ENCODE peak calls at places on chromosomes 6 and 20, in eight cellular contexts. K is RPMI7951, J is adrenal gland, H is T-helper 22 cell, T is KBM-7, I is amniotic stem cell, Q is WTC11, X is AG09319. G is an unnamed sample.

GRCh38 chr20:41304002-41304401 is 13.5 kb downstream of the ZHX3 start:
- DNase-seq in J (no peak), K (no peak), T (peak), X (no peak), Q (no peak), H (no peak), I (no peak), G (no peak)

GRCh38 chr6:33172307-33173227 is 19.7 kb downstream of the COL11A2 start:
- DNase-seq in J (no peak), T (peak), X (no peak), I (no peak), Q (peak), K (peak), H (no peak), G (no peak)

GRCh38 chr20:37880726-37881591 is 22.0 kb upstream of the VSTM2L start:
- DNase-seq in K (no peak), T (no peak), X (no peak), H (no peak), Q (no peak), J (peak), I (no peak), G (no peak)

GRCh38 chr6:166252601-166253000 is 55.6 kb downstream of the PRR18 start:
- DNase-seq in Q (no peak), J (no peak), H (no peak), I (no peak), X (no peak), K (no peak), T (no peak), G (no peak)

GRCh38 chr6:105692630-105693212 is 289.8 kb upstream of the PREP start:
- DNase-seq in Q (no peak), I (no peak), K (peak), H (no peak), J (no peak), X (no peak), T (peak), G (no peak)

GRCh38 chr6:47964994-47965393 is 146.0 kb downstream of the PTCHD4 start:
- DNase-seq in H (no peak), I (no peak), J (no peak), X (no peak), K (no peak), T (no peak), Q (no peak), G (no peak)

GRCh38 chr20:26163890-26164289 is 467.2 kb upstream of the ZNF337 start:
- DNase-seq in Q (no peak), H (no peak), T (no peak), J (no peak), X (no peak), I (peak), K (peak), G (no peak)

GRCh38 chr6:80185492-80185891 is 79.0 kb downstream of the BCKDHB start:
- DNase-seq in J (no peak), K (no peak), I (no peak), T (no peak), X (no peak), H (no peak), Q (no peak), G (no peak)

GRCh38 chr6:100479180-100480035 is 14.7 kb upstream of the SIM1 start:
- DNase-seq in K (peak), T (peak), I (no peak), J (no peak), H (no peak), X (peak), Q (no peak), G (no peak)

GRCh38 chr6:162211022-162211421 is 516.5 kb downstream of the PRKN start:
- DNase-seq in J (no peak), X (no peak), I (no peak), K (no peak), H (no peak), Q (no peak), T (no peak), G (no peak)

GRCh38 chr6:5208491-5208890 is 52.3 kb downstream of the LYRM4 start:
- DNase-seq in H (no peak), X (no peak), I (no peak), Q (no peak), J (no peak), T (no peak), K (no peak), G (no peak)

GRCh38 chr6:56279346-56280080 is 32.1 kb upstream of the COL21A1 start:
- DNase-seq in X (no peak), T (no peak), J (no peak), H (no peak), K (no peak), Q (no peak), I (no peak), G (no peak)

GRCh38 chr6:49937811-49938210 is 26.2 kb downstream of the DEFB114 start:
- DNase-seq in J (no peak), X (no peak), Q (no peak), K (no peak), H (no peak), I (no peak), T (no peak), G (no peak)

GRCh38 chr6:73353636-73354388 is at the start of gene DPPA5:
- DNase-seq in J (no peak), Q (peak), I (no peak), T (no peak), X (no peak), K (no peak), H (no peak), G (no peak)

GRCh38 chr20:61253640-61254511 is 1.8 kb downstream of the CDH4 start:
- DNase-seq in H (no peak), K (no peak), T (no peak), J (no peak), Q (peak), I (no peak), X (no peak), G (no peak)

GRCh38 chr6:106766201-106766600 is 136.8 kb downstream of the QRSL1 start:
- DNase-seq in I (no peak), Q (no peak), H (no peak), T (no peak), J (no peak), K (no peak), X (no peak), G (no peak)

GRCh38 chr6:26240981-26241770 is 123.8 kb upstream of the BTN3A2 start:
- DNase-seq in T (no peak), H (no peak), X (no peak), K (peak), I (peak), J (peak), Q (no peak), G (peak)

GRCh38 chr6:5936140-5936539 is 70.6 kb downstream of the NRN1 start:
- DNase-seq in T (no peak), I (no peak), Q (no peak), J (no peak), K (peak), X (no peak), H (no peak), G (no peak)

GRCh38 chr20:61802721-61803311 is 262.9 kb downstream of the TAF4 start:
- DNase-seq in I (no peak), J (no peak), X (no peak), Q (no peak), T (no peak), K (no peak), H (no peak), G (no peak)

GRCh38 chr6:33886673-33887144 is 82.9 kb upstream of the MLN start:
- DNase-seq in J (peak), T (no peak), K (peak), X (no peak), I (no peak), Q (no peak), H (no peak), G (no peak)

GRCh38 chr6:152637422-152638047 is 373 bp upstream of the SYNE1 start:
- DNase-seq in X (no peak), H (no peak), I (no peak), J (no peak), Q (no peak), T (no peak), K (peak), G (no peak)

GRCh38 chr6:82419088-82419720 is 55.6 kb downstream of the TPBG start:
- DNase-seq in Q (no peak), J (no peak), T (no peak), K (no peak), X (no peak), I (no peak), H (no peak), G (no peak)

GRCh38 chr6:9139762-9140161 is 704.4 kb upstream of the SLC35B3 start:
- DNase-seq in J (peak), T (no peak), K (peak), H (no peak), X (peak), I (peak), Q (no peak), G (no peak)

GRCh38 chr6:12717356-12717755 is 789 bp downstream of the PHACTR1 start:
- DNase-seq in K (no peak), X (no peak), I (no peak), T (no peak), J (no peak), H (no peak), Q (no peak), G (no peak)

GRCh38 chr6:162468326-162468725 is 259.2 kb downstream of the PRKN start:
- DNase-seq in Q (no peak), X (no peak), H (no peak), I (no peak), T (no peak), J (no peak), K (no peak), G (no peak)

GRCh38 chr6:68710916-68711315 is 75.8 kb downstream of the ADGRB3 start:
- DNase-seq in H (no peak), K (no peak), Q (no peak), I (no peak), J (no peak), T (no peak), X (no peak), G (no peak)

GRCh38 chr6:48048460-48049146 is 62.4 kb downstream of the PTCHD4 start:
- DNase-seq in J (no peak), X (no peak), T (no peak), H (no peak), K (no peak), Q (no peak), I (no peak), G (no peak)

GRCh38 chr6:132213732-132214131 is 187.5 kb downstream of the MOXD1 start:
- DNase-seq in Q (no peak), K (no peak), H (no peak), X (no peak), T (no peak), I (no peak), J (no peak), G (no peak)

GRCh38 chr6:89385156-89385667 is 26.9 kb downstream of the RRAGD start:
- DNase-seq in Q (no peak), J (no peak), K (peak), I (no peak), T (no peak), H (no peak), X (no peak), G (no peak)

GRCh38 chr6:99588618-99589289 is 17.9 kb upstream of the PRDM13 start:
- DNase-seq in J (peak), X (peak), I (peak), T (peak), K (peak), H (no peak), Q (peak), G (peak)

GRCh38 chr20:63230800-63231268 is 4.9 kb upstream of the BIRC7 start:
- DNase-seq in I (no peak), H (no peak), K (peak), J (peak), Q (peak), X (peak), T (peak), G (no peak)

GRCh38 chr6:156848533-156848932 is 71.4 kb downstream of the ARID1B start:
- DNase-seq in H (no peak), X (no peak), K (peak), T (peak), J (peak), Q (no peak), I (no peak), G (no peak)

GRCh38 chr6:165819394-165819793 is 156.4 kb upstream of the PDE10A start:
- DNase-seq in Q (peak), H (no peak), J (no peak), X (no peak), I (no peak), K (no peak), T (no peak), G (no peak)

GRCh38 chr6:166572370-166573261 is 13.9 kb downstream of the RAMACL start:
- DNase-seq in K (no peak), Q (peak), X (no peak), I (no peak), T (no peak), J (no peak), H (no peak), G (no peak)

GRCh38 chr20:39081255-39081654 is 119.1 kb downstream of the DHX35 start:
- DNase-seq in Q (peak), I (peak), H (peak), K (peak), X (peak), T (peak), J (peak), G (peak)

GRCh38 chr20:35598899-35599775 is 16.5 kb upstream of the SPAG4 start:
- DNase-seq in H (no peak), T (no peak), J (no peak), I (no peak), X (no peak), K (no peak), Q (peak), G (no peak)

GRCh38 chr6:123803862-123804681 is at the start of gene NKAIN2:
- DNase-seq in J (no peak), H (no peak), Q (peak), T (peak), I (no peak), K (no peak), X (no peak), G (no peak)

GRCh38 chr6:170179925-170180324 is 111.0 kb downstream of the DLL1 start:
- DNase-seq in I (no peak), J (no peak), K (no peak), T (no peak), H (no peak), Q (no peak), X (no peak), G (no peak)

GRCh38 chr6:19408331-19408730 is 428.8 kb upstream of the ID4 start:
- DNase-seq in J (no peak), X (no peak), I (no peak), K (no peak), Q (no peak), H (no peak), T (no peak), G (no peak)